ENCODE peak calls at places on chromosome 3, in five cellular contexts. R, B, D, M and P are unnamed samples.

GRCh38 chr3:13544293-13544831 is 4.6 kb upstream of the FBLN2 start:
- DNase-seq in R (peak; percentile 30), B (no peak), D (peak; percentile 48), M (no peak), P (no peak)

GRCh38 chr3:4656059-4656458 is 162.9 kb downstream of the ITPR1 start:
- DNase-seq in R (no peak), B (peak; percentile 35), D (no peak), M (no peak), P (peak; percentile 79)

GRCh38 chr3:101847328-101847727 is 2.0 kb upstream of the NFKBIZ start:
- DNase-seq in R (no peak), B (no peak), D (no peak), M (no peak), P (no peak)

GRCh38 chr3:89367166-89367565 is 259.7 kb downstream of the EPHA3 start:
- DNase-seq in R (no peak), B (no peak), D (no peak), M (no peak), P (no peak)

GRCh38 chr3:53011324-53011723 is 34.5 kb downstream of the SFMBT1 start:
- DNase-seq in R (no peak), B (no peak), D (no peak), M (no peak), P (no peak)

GRCh38 chr3:85881833-85882393 is 923.1 kb downstream of the CADM2 start:
- DNase-seq in R (no peak), B (no peak), D (no peak), M (no peak), P (no peak)

GRCh38 chr3:9884555-9885165 is 4.6 kb upstream of the CIDEC start:
- DNase-seq in R (no peak), B (peak; percentile 48), D (no peak), M (no peak), P (no peak)

GRCh38 chr3:197926418-197926817 is 23.6 kb upstream of the RPL35A start:
- DNase-seq in R (no peak), B (no peak), D (no peak), M (no peak), P (peak; percentile 53)

GRCh38 chr3:127413318-127413673 is 125.5 kb upstream of the PRR20G start:
- DNase-seq in R (no peak), B (no peak), D (no peak), M (no peak), P (no peak)